ENCODE peak calls at places on chromosomes 2 and 18, in six cellular contexts. L, H, V, E, N and U are unnamed samples. For H3K4me1, the result is how much of the 10 kb centered on the place peaks cover.

GRCh38 chr2:168780671-168781071 is 21.8 kb upstream of the NOSTRIN start:
- DNase-seq in V (no peak), E (no peak), L (no peak), N (no peak), H (peak), U (no peak)

GRCh38 chr2:186503827-186504606 is 18.0 kb downstream of the ZC3H15 start:
- DNase-seq in V (no peak), E (peak), N (no peak), H (peak), L (no peak), U (no peak)

GRCh38 chr2:193584001-193584400 is 1389.3 kb upstream of the TMEFF2 start:
- DNase-seq in N (no peak), H (no peak), V (no peak), E (no peak), L (no peak), U (peak)

GRCh38 chr18:47150824-47151366 is 595 bp upstream of the HDHD2 start:
- DNase-seq in V (peak), L (no peak), N (no peak), H (no peak), E (no peak), U (peak)

GRCh38 chr2:204871246-204871953 is 326.1 kb downstream of the PARD3B start:
- DNase-seq in H (peak), V (no peak), L (no peak), E (peak), N (no peak), U (no peak)

GRCh38 chr18:5914971-5915370 is 19.6 kb upstream of the TMEM200C start:
- DNase-seq in V (no peak), L (no peak), H (no peak), E (no peak), N (no peak), U (no peak)

GRCh38 chr2:57181315-57182038 is 865.1 kb upstream of the VRK2 start:
- DNase-seq in H (peak), L (no peak), N (peak), E (no peak), V (no peak), U (no peak)

GRCh38 chr2:99707592-99707991 is 217.8 kb upstream of the REV1 start:
- DNase-seq in V (no peak), H (peak), E (no peak), N (no peak), L (no peak), U (no peak)

GRCh38 chr2:8544786-8545631 is 136.8 kb upstream of the ID2 start:
- DNase-seq in N (no peak), V (peak), E (peak), H (peak), L (peak), U (no peak)

GRCh38 chr2:219574509-219575311 is 2.6 kb downstream of the INHA start:
- DNase-seq in L (no peak), E (no peak), H (no peak), V (no peak), N (no peak), U (no peak)

GRCh38 chr2:219581346-219581745 is 9.2 kb downstream of the INHA start:
- DNase-seq in H (no peak), N (no peak), L (no peak), V (no peak), E (no peak), U (no peak)

GRCh38 chr2:219576505-219577388 is 4.6 kb downstream of the INHA start:
- DNase-seq in N (no peak), E (no peak), V (no peak), L (no peak), H (peak), U (no peak)

GRCh38 chr2:219575566-219576504 is 3.7 kb downstream of the INHA start:
- DNase-seq in E (no peak), L (no peak), V (no peak), H (no peak), N (no peak), U (no peak)

GRCh38 chr2:219578811-219579210 is 6.7 kb downstream of the INHA start:
- DNase-seq in E (no peak), H (peak), N (no peak), L (no peak), V (no peak), U (no peak)
- H3K4me1 ChIP-seq in E (under half), H (under half), N (under half), L (under half), V (under half), U (under half)

DNA sequence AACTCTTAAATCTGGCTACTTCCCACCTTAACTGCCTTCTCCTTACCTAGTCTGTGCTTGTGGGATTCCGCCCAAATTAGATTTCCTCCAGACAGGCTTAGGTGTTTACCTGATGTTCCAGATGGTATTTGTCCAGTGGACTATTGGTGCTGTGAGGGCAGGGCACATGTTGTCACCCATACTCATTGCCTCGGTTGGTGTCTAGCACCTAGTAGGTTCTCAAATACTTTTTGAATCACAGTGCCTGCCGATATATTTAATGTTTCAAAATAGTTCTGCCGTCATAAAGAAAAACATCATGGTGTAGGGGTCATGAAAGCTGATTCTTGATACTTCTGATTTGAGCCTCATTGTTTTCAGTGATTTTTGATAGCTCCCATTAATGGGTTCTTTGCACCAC is 1.1 kb downstream of the SEPTIN2 start:
- DNase-seq in V (peak), H (peak), N (no peak), L (no peak), E (no peak), U (no peak)
- H3K4me1 ChIP-seq in V (under half), H (half or more), N (under half), L (half or more), E (half or more), U (under half)

GRCh38 chr18:9916814-9917213 is 3.0 kb downstream of the VAPA start:
- DNase-seq in E (no peak), H (no peak), V (no peak), L (no peak), N (no peak), U (no peak)

GRCh38 chr18:9914334-9914583 is 443 bp downstream of the VAPA start:
- DNase-seq in L (no peak), H (no peak), E (no peak), V (no peak), N (no peak), U (no peak)

GRCh38 chr18:9914584-9915290 is 921 bp downstream of the VAPA start:
- DNase-seq in L (peak), N (no peak), E (peak), V (peak), H (peak), U (peak)

GRCh38 chr18:9915291-9916066 is 1.7 kb downstream of the VAPA start:
- DNase-seq in H (peak), E (no peak), N (no peak), V (no peak), L (no peak), U (no peak)

DNA sequence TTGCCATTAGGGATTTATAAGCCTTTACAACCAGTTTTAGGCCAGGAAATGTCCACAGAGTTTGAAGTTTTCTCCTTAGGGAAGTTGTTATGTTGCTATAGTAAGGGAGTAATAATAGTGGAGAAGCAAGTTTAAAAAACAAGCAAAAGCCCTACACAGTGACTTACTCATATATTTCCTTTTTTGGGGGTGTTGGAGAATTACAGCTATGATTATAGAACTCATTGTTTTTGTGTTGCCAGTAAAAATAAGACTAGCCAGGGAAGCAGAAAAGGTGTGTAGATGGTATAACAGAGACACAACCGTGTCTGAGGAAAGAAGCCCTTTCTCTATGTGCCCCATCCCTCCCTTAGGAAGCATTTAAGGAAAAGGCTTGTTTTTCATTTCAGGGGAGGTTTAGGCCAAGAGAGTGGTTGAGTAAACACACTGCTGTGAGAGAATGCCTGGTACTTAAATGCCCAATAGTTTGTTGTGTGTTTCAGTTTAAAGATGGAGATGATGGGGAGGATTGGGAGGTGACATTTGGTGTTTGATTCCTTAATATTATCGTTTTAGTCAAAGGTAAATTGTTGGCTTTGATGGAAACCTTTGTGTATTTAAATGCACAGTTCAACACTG is 2.4 kb downstream of the VAPA start:
- DNase-seq in H (peak), N (no peak), E (no peak), V (no peak), L (no peak), U (no peak)
- H3K4me1 ChIP-seq in H (under half), N (under half), E (half or more), V (under half), L (half or more), U (under half)

GRCh38 chr2:50126845-50127244 is 905.1 kb downstream of the NRXN1 start:
- DNase-seq in N (no peak), L (no peak), E (no peak), H (no peak), V (no peak), U (no peak)

GRCh38 chr2:50125230-50125629 is 906.7 kb downstream of the NRXN1 start:
- DNase-seq in E (no peak), N (no peak), H (no peak), V (no peak), L (no peak), U (no peak)

GRCh38 chr2:50126077-50126476 is 905.9 kb downstream of the NRXN1 start:
- DNase-seq in N (no peak), V (no peak), E (no peak), L (no peak), H (no peak), U (no peak)
- H3K4me1 ChIP-seq in N (under half), V (under half), E (under half), L (under half), H (under half), U (under half)

DNA sequence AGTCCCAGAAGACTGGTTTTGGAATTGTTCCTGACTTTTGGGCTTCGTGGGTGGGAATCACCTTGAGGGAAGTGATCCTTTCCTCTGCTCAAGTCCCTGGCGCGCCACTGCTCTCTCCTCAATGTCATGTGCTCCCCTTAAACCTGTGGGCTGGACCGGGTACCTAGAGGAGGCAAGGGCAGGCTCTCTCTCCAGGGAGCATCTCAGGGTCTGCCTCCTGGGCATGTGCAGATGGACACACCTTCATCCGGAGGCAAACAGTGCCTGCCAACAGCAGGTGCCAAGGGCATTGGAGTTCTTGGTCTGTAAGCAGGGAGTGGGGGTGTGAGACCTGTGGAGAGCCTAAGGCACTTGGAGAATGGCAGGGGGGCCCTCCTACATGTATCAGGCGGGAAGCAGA is 142.6 kb downstream of the INHBB start:
- DNase-seq in E (no peak), V (no peak), L (no peak), H (no peak), N (no peak), U (no peak)
- H3K4me1 ChIP-seq in E (under half), V (under half), L (under half), H (under half), N (under half), U (under half)

DNA sequence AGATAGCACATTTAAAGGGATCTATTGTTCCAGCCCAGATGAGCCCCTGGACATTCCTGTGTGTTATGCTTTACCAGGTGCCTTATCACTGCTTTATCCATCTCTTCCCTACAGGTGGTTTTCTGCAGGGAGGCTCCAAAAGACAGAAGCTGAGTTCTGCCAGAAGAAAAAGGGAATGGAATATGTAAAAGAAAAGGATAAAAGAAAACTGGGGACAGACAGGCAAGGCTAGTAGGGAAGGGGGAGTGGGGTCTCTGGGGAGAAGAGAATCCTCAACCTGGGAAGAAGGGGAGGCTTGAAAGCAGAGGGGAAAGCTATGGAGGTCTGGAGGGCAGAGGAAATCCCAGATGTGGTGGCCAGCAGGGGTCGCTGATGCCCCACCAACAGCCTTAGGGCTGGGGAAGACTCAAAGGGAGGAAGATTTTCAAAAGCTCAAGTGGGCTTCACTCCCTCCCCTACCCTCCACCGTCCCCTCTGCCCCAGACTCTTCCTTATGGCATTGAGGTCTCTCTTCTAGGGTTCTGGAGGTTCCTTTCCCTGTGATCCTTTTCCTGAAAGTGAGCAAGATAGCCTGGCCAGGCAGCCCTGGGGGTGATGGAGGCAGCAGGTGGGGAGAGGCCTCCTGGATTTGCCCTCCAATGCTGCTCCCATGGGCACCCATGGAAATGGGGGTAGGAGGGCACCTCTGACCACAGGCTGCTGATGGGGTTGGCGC is 178.1 kb upstream of the PKDCC start:
- DNase-seq in L (peak), V (peak), N (no peak), H (peak), E (peak), U (peak)
- H3K4me1 ChIP-seq in L (under half), V (under half), N (under half), H (under half), E (under half), U (under half)

DNA sequence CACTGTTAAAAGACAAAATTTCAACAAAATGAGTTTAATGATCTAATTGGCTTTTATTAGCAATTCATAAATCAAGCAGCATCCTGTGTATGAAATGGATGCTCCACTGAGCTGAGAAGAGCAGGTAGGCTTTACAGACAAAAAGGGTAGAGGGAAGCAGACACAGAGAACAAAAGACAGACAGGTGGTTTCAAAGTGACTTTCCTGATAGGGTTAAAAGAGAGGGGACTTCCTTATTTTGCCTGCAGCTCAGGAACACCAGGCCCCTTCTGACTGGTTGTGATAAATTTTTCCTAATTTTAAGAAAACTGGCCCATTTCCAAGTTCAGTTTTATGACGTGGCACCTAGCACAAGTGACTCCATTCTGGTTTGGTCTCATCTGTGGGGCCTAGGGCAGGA is 11.9 kb downstream of the TEX51 start:
- DNase-seq in H (no peak), V (no peak), E (no peak), L (no peak), N (no peak), U (no peak)
- H3K4me1 ChIP-seq in H (under half), V (under half), E (under half), L (under half), N (under half), U (under half)